ENCODE peak calls at places on chromosome 1, in eight cellular contexts. O is stimulated activated CD4-positive, alpha-beta T cell treated with anti-CD3 and anti-CD28 coated beads, TNF-alpha, amount 100 ng/mL, for 4 hours; B is GF-D8; M is hypothalamus; I is left ventricle myocardium superior; V is left cardiac atrium; Q is A673; T is T-helper 2 cell. L is an unnamed sample.

GRCh38 chr1:5982868-5983267 is 9.4 kb downstream of the NPHP4 start:
- DNase-seq in V (no peak), Q (no peak), I (no peak), T (no peak), M (no peak), O (no peak), B (no peak), L (no peak)

GRCh38 chr1:53575948-53576305 is 116.7 kb downstream of the DMRTB1 start:
- DNase-seq in T (no peak), M (no peak), B (no peak), I (no peak), V (no peak), O (no peak), Q (no peak), L (no peak)

GRCh38 chr1:36419158-36419557 is 21.4 kb upstream of the LSM10 start:
- DNase-seq in O (no peak), I (no peak), T (no peak), M (no peak), V (no peak), Q (no peak), B (no peak), L (no peak)

GRCh38 chr1:221740260-221740830 is 1.5 kb downstream of the DUSP10 start:
- DNase-seq in T (no peak), O (no peak), B (no peak), I (no peak), M (no peak), Q (no peak), V (no peak), L (no peak)

GRCh38 chr1:42533101-42533863 is 70.2 kb downstream of the CCDC30 start:
- DNase-seq in B (no peak), Q (no peak), I (no peak), M (no peak), O (no peak), T (no peak), V (no peak), L (no peak)

GRCh38 chr1:201404722-201405483 is 5.8 kb upstream of the LAD1 start:
- DNase-seq in T (no peak), O (no peak), I (peak), V (no peak), M (no peak), B (no peak), Q (no peak), L (no peak)

GRCh38 chr1:92404661-92405060 is 82.1 kb downstream of the GFI1 start:
- DNase-seq in Q (no peak), V (no peak), I (no peak), O (no peak), T (no peak), B (no peak), M (no peak), L (no peak)

GRCh38 chr1:46369542-46370213 is 24.4 kb upstream of the FAAH start:
- DNase-seq in Q (no peak), B (peak), V (no peak), T (no peak), I (no peak), M (no peak), O (no peak), L (no peak)

GRCh38 chr1:113931456-113931855 is 2.3 kb downstream of the HIPK1 start:
- DNase-seq in V (no peak), B (peak), I (no peak), Q (no peak), T (no peak), O (no peak), M (no peak), L (no peak)

GRCh38 chr1:61081135-61081636 is 1.2 kb upstream of the NFIA start:
- DNase-seq in V (no peak), O (no peak), M (no peak), Q (no peak), T (no peak), B (no peak), I (no peak), L (no peak)

L was measured in T-cell.